ENCODE peak calls at places on chromosomes 7 and 10, in seven cellular contexts. R is progenitor cell of endocrine pancreas, L is heart left ventricle, C is prostate gland, J is dorsolateral prefrontal cortex, U is cardiac fibroblast, T is heart right ventricle. A is an unnamed sample.

GRCh38 chr7:108083980-108084379 is 46.2 kb downstream of the LAMB4 start:
- DNase-seq in U (peak), T (no peak), L (no peak), J (no peak), R (no peak), C (no peak), A (peak)

GRCh38 chr7:139721417-139721816 is 56.4 kb downstream of the HIPK2 start:
- DNase-seq in J (no peak), U (no peak), L (no peak), T (no peak), C (no peak), R (no peak), A (no peak)

GRCh38 chr7:133419036-133419435 is 166.2 kb downstream of the EXOC4 start:
- DNase-seq in L (no peak), R (no peak), U (no peak), C (no peak), J (no peak), T (no peak), A (peak)

GRCh38 chr7:2099036-2099957 is 133.4 kb downstream of the MAD1L1 start:
- DNase-seq in J (no peak), U (peak), C (no peak), T (no peak), R (no peak), L (no peak), A (peak)

GRCh38 chr10:47262606-47263295 is 37.2 kb upstream of the GDF10 start:
- DNase-seq in R (no peak), J (no peak), U (peak), C (no peak), T (no peak), L (no peak), A (no peak)

GRCh38 chr10:3737811-3738311 is 47.1 kb downstream of the KLF6 start:
- DNase-seq in C (no peak), J (no peak), L (no peak), R (no peak), U (no peak), T (no peak), A (no peak)

GRCh38 chr7:1668932-1669485 is 1.1 kb upstream of the ELFN1 start:
- DNase-seq in C (no peak), T (no peak), J (peak), L (no peak), R (peak), U (no peak), A (no peak)

GRCh38 chr7:1897861-1898627 is 228.0 kb downstream of the ELFN1 start:
- DNase-seq in J (no peak), R (no peak), L (no peak), U (no peak), T (no peak), C (no peak), A (no peak)

GRCh38 chr7:99005776-99006175 is 127.4 kb downstream of the TRRAP start:
- DNase-seq in U (no peak), R (no peak), L (no peak), C (no peak), J (no peak), T (no peak), A (no peak)

GRCh38 chr7:70539196-70539595 is 592.7 kb upstream of the GALNT17 start:
- DNase-seq in R (no peak), L (no peak), J (no peak), U (no peak), C (peak), T (no peak), A (no peak)

GRCh38 chr7:66110861-66111260 is 3.8 kb upstream of the CRCP start:
- DNase-seq in L (no peak), J (no peak), R (no peak), U (peak), T (no peak), C (no peak), A (peak)

GRCh38 chr7:15305002-15305600 is 256.7 kb downstream of the AGMO start:
- DNase-seq in T (peak), U (peak), L (peak), R (peak), J (no peak), C (no peak), A (peak)

GRCh38 chr7:92768501-92769360 is 67.6 kb downstream of the CDK6 start:
- DNase-seq in T (no peak), L (no peak), J (no peak), R (no peak), C (no peak), U (peak), A (peak)

GRCh38 chr10:110498982-110499795 is 1.5 kb downstream of the DUSP5 start:
- DNase-seq in R (no peak), C (no peak), L (peak), U (peak), T (no peak), J (no peak), A (peak)

GRCh38 chr10:124619195-124619594 is 125.0 kb downstream of the FAM53B start:
- DNase-seq in L (no peak), C (peak), R (no peak), T (no peak), J (no peak), U (no peak), A (no peak)

GRCh38 chr7:74190259-74190658 is 16.1 kb downstream of the EIF4H start:
- DNase-seq in U (no peak), L (no peak), T (no peak), C (no peak), R (no peak), J (no peak), A (no peak)

GRCh38 chr10:73576178-73576889 is 14.8 kb downstream of the USP54 start:
- DNase-seq in J (no peak), T (no peak), U (peak), C (peak), L (peak), R (no peak), A (peak)

GRCh38 chr7:121748546-121748945 is 124.4 kb upstream of the PTPRZ1 start:
- DNase-seq in U (no peak), R (no peak), C (no peak), J (no peak), T (no peak), L (no peak), A (no peak)

GRCh38 chr7:121753965-121754364 is 119.0 kb upstream of the PTPRZ1 start:
- DNase-seq in R (no peak), U (no peak), J (no peak), C (peak), T (no peak), L (no peak), A (no peak)

GRCh38 chr7:121755818-121756501 is 117.0 kb upstream of the PTPRZ1 start:
- DNase-seq in R (no peak), L (no peak), U (no peak), T (no peak), J (no peak), C (peak), A (no peak)

GRCh38 chr7:121755286-121755685 is 117.7 kb upstream of the PTPRZ1 start:
- DNase-seq in R (no peak), J (no peak), C (no peak), U (no peak), L (no peak), T (no peak), A (no peak)

DNA sequence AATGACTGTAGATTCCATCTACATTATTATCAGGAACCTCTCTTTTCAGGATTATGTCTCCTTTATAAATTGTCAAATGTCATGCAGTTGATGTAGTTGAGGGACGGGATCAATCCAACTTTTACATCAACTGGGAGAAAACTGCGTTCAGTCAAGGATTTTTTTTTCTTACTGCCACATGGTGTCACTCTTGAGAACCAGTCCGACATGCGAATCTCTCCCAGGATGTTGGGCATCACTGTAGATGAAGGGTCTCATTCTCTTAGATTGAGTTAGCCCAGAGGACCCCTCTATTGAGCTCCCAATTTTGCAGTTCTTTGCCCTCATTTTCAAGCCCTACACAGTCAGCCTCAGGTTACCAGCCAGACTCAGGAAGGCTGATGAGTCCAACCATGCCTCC is 120.3 kb upstream of the PTPRZ1 start:
- DNase-seq in L (no peak), J (no peak), C (no peak), U (peak), R (no peak), T (no peak), A (peak)
- TF ChIP-seq CTCF in L (peak), J (peak), C (no peak), U (peak), R (peak), T (peak), A (peak)

GRCh38 chr7:13278020-13278419 is 590.6 kb downstream of the ARL4A start:
- DNase-seq in R (no peak), L (no peak), T (no peak), J (no peak), U (no peak), C (no peak), A (no peak)

GRCh38 chr7:13282377-13282980 is 595.0 kb downstream of the ARL4A start:
- DNase-seq in U (peak), C (no peak), J (no peak), R (no peak), L (no peak), T (no peak), A (peak)

GRCh38 chr7:13279854-13280435 is 592.5 kb downstream of the ARL4A start:
- DNase-seq in J (no peak), T (no peak), U (peak), L (no peak), C (no peak), R (no peak), A (peak)

DNA sequence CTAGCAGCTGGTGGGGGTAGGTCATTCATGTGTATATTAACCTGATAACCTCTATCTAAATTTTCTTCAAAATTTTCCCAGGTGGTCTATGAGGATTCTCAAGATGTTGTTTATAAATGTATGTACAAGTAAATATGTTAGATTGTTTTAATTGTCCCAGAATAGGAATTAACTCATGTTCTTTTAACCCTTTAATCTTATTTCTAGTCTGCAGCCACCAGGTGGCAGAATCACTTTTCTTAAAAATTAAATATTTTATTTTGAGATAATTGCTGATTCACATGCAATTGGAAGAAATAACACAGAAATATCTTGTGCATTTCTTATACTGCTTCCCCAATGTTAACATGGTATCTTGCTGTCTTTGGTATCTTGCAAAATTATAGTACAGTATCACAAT is 589.5 kb downstream of the ARL4A start:
- DNase-seq in R (no peak), J (no peak), C (no peak), L (no peak), T (no peak), U (peak), A (no peak)
- TF ChIP-seq CTCF in R (peak), J (no peak), C (peak), L (peak), T (peak), U (peak), A (peak)

GRCh38 chr10:95688648-95689047 is 5.1 kb downstream of the TCTN3 start:
- DNase-seq in J (no peak), C (no peak), L (no peak), T (no peak), U (no peak), R (no peak), A (no peak)
- TF ChIP-seq CTCF in J (no peak), C (no peak), L (no peak), T (no peak), U (no peak), R (no peak), A (no peak)

DNA sequence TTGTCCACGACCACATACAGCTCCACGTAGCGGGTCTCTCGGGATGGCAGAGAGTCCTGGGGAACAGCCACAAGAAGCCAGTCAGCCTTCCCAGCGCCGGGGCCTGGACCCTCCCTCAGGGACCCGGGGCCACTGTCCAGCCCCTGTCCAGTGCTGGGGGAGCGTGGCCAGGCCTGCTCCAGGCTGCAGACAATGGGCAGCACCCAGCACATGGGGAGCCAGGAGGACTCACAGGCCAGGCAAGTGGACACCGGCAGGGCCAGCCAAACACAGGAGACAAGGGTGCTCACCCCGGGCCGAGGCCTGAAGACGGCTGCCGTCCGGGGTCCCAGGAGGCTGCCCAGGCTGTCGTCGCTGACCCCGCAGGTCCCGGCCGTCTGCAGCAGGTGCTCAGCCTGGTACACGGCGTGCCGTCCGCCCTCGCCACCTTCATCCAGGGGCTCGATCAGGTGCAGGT is 3.7 kb downstream of the ADAM8 start:
- DNase-seq in L (no peak), R (no peak), C (no peak), U (no peak), T (no peak), J (no peak), A (no peak)
- TF ChIP-seq CTCF in L (no peak), R (no peak), C (no peak), U (no peak), T (no peak), J (no peak), A (no peak)

GRCh38 chr10:34089294-34089693 is 725.8 kb downstream of the PARD3 start:
- DNase-seq in T (no peak), J (no peak), C (no peak), U (no peak), R (no peak), L (no peak), A (no peak)
- TF ChIP-seq CTCF in T (no peak), J (no peak), C (no peak), U (no peak), R (no peak), L (no peak), A (no peak)

DNA sequence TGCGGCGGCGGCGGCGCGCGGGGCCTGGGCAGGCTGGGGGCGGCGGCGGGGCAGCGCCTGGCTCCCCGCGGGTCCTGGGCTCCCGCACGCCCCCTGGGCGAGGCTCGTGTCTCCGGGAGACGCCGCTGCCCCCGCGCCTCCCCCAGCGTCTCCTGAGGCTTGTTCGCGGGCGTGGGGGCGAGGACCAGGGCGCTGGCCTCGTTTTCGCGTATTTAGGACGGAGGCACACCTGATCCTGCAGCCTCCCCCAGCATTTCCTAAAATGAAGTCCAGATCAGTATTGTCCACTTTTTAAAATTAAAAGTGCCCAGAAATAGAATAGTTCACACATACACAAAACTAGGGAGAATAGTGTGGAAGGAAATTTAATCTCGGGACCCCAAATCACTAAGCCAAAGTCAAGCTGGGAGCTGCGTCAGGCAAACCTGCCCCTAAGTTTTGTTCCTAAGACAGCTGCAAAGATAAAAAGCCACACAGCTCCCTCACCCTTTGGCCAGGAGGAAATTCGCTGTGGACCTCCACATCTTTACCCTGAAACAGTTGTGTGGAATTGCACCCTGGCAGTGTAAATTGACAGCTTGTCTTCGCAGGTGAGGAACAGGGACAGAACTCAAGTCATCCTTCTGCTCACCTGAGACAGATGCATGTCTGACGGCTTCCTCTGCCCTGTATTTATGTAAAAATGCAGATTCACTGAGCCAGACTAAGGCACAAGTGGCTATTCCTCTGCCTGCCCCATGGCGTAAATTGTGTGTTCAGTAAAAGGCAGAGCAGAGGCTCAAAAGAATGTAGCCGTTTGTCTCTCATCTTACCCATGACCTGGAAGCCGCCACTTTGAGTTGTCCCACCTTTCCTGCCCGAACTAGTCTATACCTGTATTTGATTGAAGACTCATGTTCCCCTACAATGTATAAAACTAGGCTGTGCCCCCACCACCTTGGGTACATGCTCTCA is 740 bp downstream of the GALNT11 start:
- DNase-seq in C (no peak), U (peak), R (no peak), T (no peak), J (no peak), L (no peak), A (no peak)
- TF ChIP-seq CTCF in C (peak), U (no peak), R (peak), T (peak), J (no peak), L (peak), A (no peak)

DNA sequence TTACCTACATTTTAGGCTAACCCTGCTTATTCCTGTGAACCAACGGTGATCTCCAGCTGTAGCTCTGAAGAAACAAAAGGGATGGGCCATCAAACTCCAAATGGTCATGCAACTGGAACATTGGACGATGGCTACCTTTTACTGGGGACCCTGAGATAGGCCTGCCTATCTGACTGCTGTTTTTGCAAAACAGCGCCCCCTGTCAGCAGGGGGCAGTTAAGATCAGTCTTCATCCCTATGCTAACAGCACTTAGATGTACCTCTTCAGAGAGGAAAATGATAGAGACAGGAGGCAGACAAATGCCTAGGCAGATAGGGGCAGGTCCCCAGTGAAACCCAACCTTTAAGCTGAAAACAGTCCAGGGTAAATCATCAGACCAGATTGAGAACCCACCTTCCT is 1085.4 kb upstream of the SORCS1 start:
- DNase-seq in C (no peak), U (no peak), R (no peak), J (no peak), L (no peak), T (no peak), A (no peak)
- TF ChIP-seq CTCF in C (no peak), U (no peak), R (no peak), J (no peak), L (no peak), T (no peak), A (no peak)

GRCh38 chr7:157405914-157406810 is 69.4 kb downstream of the DNAJB6 start:
- DNase-seq in L (peak), J (peak), R (no peak), C (no peak), T (peak), U (peak), A (no peak)
- TF ChIP-seq CTCF in L (peak), J (no peak), R (peak), C (no peak), T (peak), U (peak), A (no peak)

DNA sequence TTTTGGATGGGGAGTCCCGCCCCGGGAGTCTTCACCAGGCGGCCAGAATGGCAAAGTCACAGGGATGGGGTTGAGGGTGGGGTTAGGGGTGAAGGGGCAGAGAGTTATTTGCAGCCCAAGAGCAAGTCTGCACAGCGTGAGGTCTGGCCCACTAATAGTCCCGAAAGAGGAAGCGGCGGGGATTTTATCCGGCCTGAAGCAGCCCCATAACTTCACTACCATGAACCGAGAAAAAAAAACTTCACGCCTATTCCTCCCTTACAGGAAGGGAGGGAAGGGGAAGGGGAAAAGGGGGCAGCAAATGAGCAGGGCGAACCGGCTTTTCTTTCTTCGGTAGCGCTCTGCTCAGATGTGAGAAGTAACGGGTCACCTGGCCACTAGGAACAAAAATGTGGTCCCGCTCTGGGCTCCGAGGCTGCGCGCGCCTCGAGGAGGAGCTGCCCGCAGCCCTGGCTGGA is 709 bp downstream of the ITPRIP start:
- DNase-seq in J (no peak), L (no peak), C (no peak), R (peak), U (peak), T (no peak), A (peak)
- TF ChIP-seq CTCF in J (no peak), L (no peak), C (no peak), R (no peak), U (no peak), T (no peak), A (no peak)

GRCh38 chr10:104045151-104046089 is 40.3 kb downstream of the COL17A1 start:
- DNase-seq in U (peak), J (peak), T (no peak), L (no peak), C (no peak), R (peak), A (peak)
- TF ChIP-seq CTCF in U (peak), J (peak), T (peak), L (peak), C (peak), R (peak), A (peak)

A was measured in fibroblast of mammary gland.